ENCODE peak calls at places on chromosomes 1 and 21, in eight cellular contexts. One of them, this sample, is unnamed.

GRCh38 chr1:36964830-36965229 is 69.5 kb downstream of the GRIK3 start:
- DNase-seq in GM12878: no peak
- DNase-seq in endothelial cell of umbilical vein: no peak
- DNase-seq in Panc1: no peak
- DNase-seq in spleen: no peak
- DNase-seq in GM12892: no peak
- DNase-seq in K562: no peak
- DNase-seq in GM23338: no peak
- DNase-seq in this sample: no peak

GRCh38 chr1:177235350-177235749 is 64.6 kb downstream of the BRINP2 start:
- DNase-seq in spleen: no peak
- DNase-seq in endothelial cell of umbilical vein: no peak
- DNase-seq in GM12878: no peak
- DNase-seq in GM23338: no peak
- DNase-seq in GM12892: no peak
- DNase-seq in Panc1: no peak
- DNase-seq in K562: no peak
- DNase-seq in this sample: no peak

GRCh38 chr1:7384679-7385078 is 386.4 kb upstream of the VAMP3 start:
- DNase-seq in GM23338: no peak
- DNase-seq in Panc1: no peak
- DNase-seq in GM12892: no peak
- DNase-seq in K562: no peak
- DNase-seq in endothelial cell of umbilical vein: no peak
- DNase-seq in GM12878: no peak
- DNase-seq in spleen: peak
- DNase-seq in this sample: no peak

GRCh38 chr21:33157303-33157702 is 72.4 kb upstream of the IFNAR2 start:
- DNase-seq in GM12878: no peak
- DNase-seq in Panc1: no peak
- DNase-seq in GM23338: peak
- DNase-seq in endothelial cell of umbilical vein: no peak
- DNase-seq in spleen: no peak
- DNase-seq in K562: no peak
- DNase-seq in GM12892: no peak
- DNase-seq in this sample: no peak

GRCh38 chr1:221991221-221991620 is 249.3 kb upstream of the DUSP10 start:
- DNase-seq in spleen: no peak
- DNase-seq in K562: no peak
- DNase-seq in GM12892: no peak
- DNase-seq in endothelial cell of umbilical vein: no peak
- DNase-seq in Panc1: no peak
- DNase-seq in GM12878: no peak
- DNase-seq in GM23338: no peak
- DNase-seq in this sample: no peak

GRCh38 chr1:204624631-204625216 is 60.8 kb downstream of the LRRN2 start:
- DNase-seq in GM23338: peak
- DNase-seq in GM12892: no peak
- DNase-seq in K562: peak
- DNase-seq in endothelial cell of umbilical vein: no peak
- DNase-seq in GM12878: no peak
- DNase-seq in Panc1: no peak
- DNase-seq in spleen: no peak
- DNase-seq in this sample: no peak

GRCh38 chr1:88504601-88505000 is 179.5 kb upstream of the PKN2 start:
- DNase-seq in GM12878: no peak
- DNase-seq in Panc1: no peak
- DNase-seq in K562: no peak
- DNase-seq in spleen: no peak
- DNase-seq in GM23338: no peak
- DNase-seq in GM12892: no peak
- DNase-seq in endothelial cell of umbilical vein: no peak
- DNase-seq in this sample: no peak

GRCh38 chr1:232335261-232335660 is 294.7 kb downstream of the SIPA1L2 start:
- DNase-seq in GM23338: no peak
- DNase-seq in K562: no peak
- DNase-seq in Panc1: no peak
- DNase-seq in spleen: no peak
- DNase-seq in GM12878: no peak
- DNase-seq in GM12892: no peak
- DNase-seq in endothelial cell of umbilical vein: no peak
- DNase-seq in this sample: no peak

GRCh38 chr1:107499139-107499744 is 358.4 kb downstream of the NTNG1 start:
- DNase-seq in spleen: no peak
- DNase-seq in K562: no peak
- DNase-seq in GM12878: peak
- DNase-seq in Panc1: no peak
- DNase-seq in GM12892: no peak
- DNase-seq in GM23338: no peak
- DNase-seq in endothelial cell of umbilical vein: no peak
- DNase-seq in this sample: no peak

GRCh38 chr1:119626841-119627240 is 21.2 kb downstream of the ZNF697 start:
- DNase-seq in spleen: no peak
- DNase-seq in GM12878: no peak
- DNase-seq in GM23338: no peak
- DNase-seq in Panc1: no peak
- DNase-seq in K562: no peak
- DNase-seq in endothelial cell of umbilical vein: peak
- DNase-seq in GM12892: no peak
- DNase-seq in this sample: no peak

GRCh38 chr1:167440345-167440744 is 78.0 kb downstream of the CD247 start:
- DNase-seq in spleen: no peak
- DNase-seq in K562: no peak
- DNase-seq in GM12878: no peak
- DNase-seq in Panc1: no peak
- DNase-seq in GM12892: no peak
- DNase-seq in endothelial cell of umbilical vein: no peak
- DNase-seq in GM23338: no peak
- DNase-seq in this sample: no peak

GRCh38 chr1:161502641-161503393 is 2.4 kb upstream of the FCGR2A start:
- DNase-seq in spleen: no peak
- DNase-seq in K562: peak
- DNase-seq in endothelial cell of umbilical vein: no peak
- DNase-seq in GM12878: no peak
- DNase-seq in GM12892: no peak
- DNase-seq in GM23338: no peak
- DNase-seq in Panc1: no peak
- DNase-seq in this sample: no peak

GRCh38 chr1:1053682-1054081 is 20.4 kb downstream of the RNF223 start:
- DNase-seq in spleen: no peak
- DNase-seq in GM12878: no peak
- DNase-seq in Panc1: no peak
- DNase-seq in K562: no peak
- DNase-seq in GM12892: no peak
- DNase-seq in GM23338: no peak
- DNase-seq in endothelial cell of umbilical vein: no peak
- DNase-seq in this sample: no peak

GRCh38 chr1:173245892-173246291 is 38.8 kb upstream of the TNFSF4 start:
- DNase-seq in GM12878: no peak
- DNase-seq in K562: no peak
- DNase-seq in endothelial cell of umbilical vein: no peak
- DNase-seq in spleen: no peak
- DNase-seq in GM23338: no peak
- DNase-seq in GM12892: no peak
- DNase-seq in Panc1: no peak
- DNase-seq in this sample: no peak
- TF ChIP-seq POLR2AphosphoS5 in GM12878: no peak
- TF ChIP-seq POLR2AphosphoS5 in K562: no peak
- TF ChIP-seq POLR2AphosphoS5 in endothelial cell of umbilical vein: no peak
- TF ChIP-seq POLR2AphosphoS5 in spleen: no peak
- TF ChIP-seq POLR2AphosphoS5 in GM23338: no peak
- TF ChIP-seq POLR2AphosphoS5 in GM12892: no peak
- TF ChIP-seq POLR2AphosphoS5 in Panc1: no peak
- TF ChIP-seq POLR2AphosphoS5 in this sample: no peak

DNA sequence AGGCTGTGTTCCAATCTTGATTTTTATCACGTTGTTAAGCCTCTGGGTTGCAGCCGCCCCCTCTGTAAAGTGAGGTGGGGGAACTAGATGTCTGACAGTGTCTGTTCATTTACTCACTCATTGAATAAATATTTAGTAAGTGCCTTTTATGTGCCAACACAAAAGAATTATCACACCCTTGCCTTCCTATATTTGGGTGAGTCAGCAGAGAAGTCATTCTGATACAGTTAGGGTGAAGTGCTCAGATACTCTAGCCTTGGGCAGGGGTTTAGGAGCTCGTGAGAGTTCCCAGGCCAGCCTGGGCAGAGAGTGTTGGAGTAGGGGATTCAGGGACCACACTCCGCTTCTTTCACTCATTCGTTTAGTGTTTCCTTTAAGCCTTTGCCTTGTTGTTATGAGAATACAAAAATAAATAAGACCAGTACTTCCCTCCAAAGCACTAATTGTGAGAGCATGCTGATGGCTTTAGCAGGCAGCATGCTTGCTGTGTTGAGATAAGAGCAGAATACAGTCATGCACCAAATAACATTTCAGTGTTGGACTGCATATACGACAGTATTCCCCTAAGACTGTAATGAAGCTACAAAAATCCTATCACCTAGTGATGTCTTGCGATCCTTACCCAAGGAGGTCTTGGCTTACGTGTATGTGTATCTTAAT is 83.9 kb downstream of the DYRK1A start:
- DNase-seq in spleen: no peak
- DNase-seq in GM23338: no peak
- DNase-seq in Panc1: no peak
- DNase-seq in GM12892: no peak
- DNase-seq in GM12878: no peak
- DNase-seq in K562: peak
- DNase-seq in endothelial cell of umbilical vein: peak
- DNase-seq in this sample: no peak
- TF ChIP-seq POLR2AphosphoS5 in spleen: no peak
- TF ChIP-seq POLR2AphosphoS5 in GM23338: no peak
- TF ChIP-seq POLR2AphosphoS5 in Panc1: no peak
- TF ChIP-seq POLR2AphosphoS5 in GM12892: no peak
- TF ChIP-seq POLR2AphosphoS5 in GM12878: no peak
- TF ChIP-seq POLR2AphosphoS5 in K562: peak
- TF ChIP-seq POLR2AphosphoS5 in endothelial cell of umbilical vein: peak
- TF ChIP-seq POLR2AphosphoS5 in this sample: no peak

GRCh38 chr1:243287652-243288051 is 31.8 kb downstream of the SDCCAG8 start:
- DNase-seq in Panc1: no peak
- DNase-seq in spleen: no peak
- DNase-seq in GM12878: peak
- DNase-seq in GM12892: no peak
- DNase-seq in GM23338: no peak
- DNase-seq in endothelial cell of umbilical vein: peak
- DNase-seq in K562: no peak
- DNase-seq in this sample: peak
- TF ChIP-seq POLR2AphosphoS5 in Panc1: no peak
- TF ChIP-seq POLR2AphosphoS5 in spleen: no peak
- TF ChIP-seq POLR2AphosphoS5 in GM12878: no peak
- TF ChIP-seq POLR2AphosphoS5 in GM12892: no peak
- TF ChIP-seq POLR2AphosphoS5 in GM23338: no peak
- TF ChIP-seq POLR2AphosphoS5 in endothelial cell of umbilical vein: peak
- TF ChIP-seq POLR2AphosphoS5 in K562: no peak
- TF ChIP-seq POLR2AphosphoS5 in this sample: no peak

DNA sequence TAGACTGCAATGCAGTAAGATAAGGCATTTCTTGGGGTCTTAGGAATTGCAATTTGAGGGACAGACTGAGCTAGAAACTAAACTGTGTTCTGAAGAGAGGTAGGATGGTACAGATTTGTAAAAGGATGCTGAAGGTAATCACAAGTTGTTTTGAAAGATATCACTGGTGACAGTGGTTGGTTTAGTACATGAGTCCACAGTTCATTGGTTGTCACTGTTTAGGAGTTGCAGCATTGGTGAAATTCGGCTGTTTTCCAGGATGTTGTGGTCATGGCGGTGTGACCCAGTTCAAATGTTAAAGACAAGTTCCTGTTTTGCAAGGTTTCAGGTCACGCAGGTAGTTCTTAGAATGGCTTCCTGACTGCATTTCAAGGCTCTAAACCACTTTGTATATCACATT is 292.8 kb upstream of the B3GALT2 start:
- DNase-seq in endothelial cell of umbilical vein: no peak
- DNase-seq in GM23338: no peak
- DNase-seq in spleen: peak
- DNase-seq in GM12892: no peak
- DNase-seq in Panc1: no peak
- DNase-seq in K562: no peak
- DNase-seq in GM12878: peak
- DNase-seq in this sample: peak
- TF ChIP-seq POLR2AphosphoS5 in endothelial cell of umbilical vein: no peak
- TF ChIP-seq POLR2AphosphoS5 in GM23338: no peak
- TF ChIP-seq POLR2AphosphoS5 in spleen: no peak
- TF ChIP-seq POLR2AphosphoS5 in GM12892: no peak
- TF ChIP-seq POLR2AphosphoS5 in Panc1: no peak
- TF ChIP-seq POLR2AphosphoS5 in K562: no peak
- TF ChIP-seq POLR2AphosphoS5 in GM12878: no peak
- TF ChIP-seq POLR2AphosphoS5 in this sample: no peak

GRCh38 chr1:12477936-12478611 is 139.9 kb downstream of the DHRS3 start:
- DNase-seq in GM23338: peak
- DNase-seq in GM12878: no peak
- DNase-seq in GM12892: no peak
- DNase-seq in endothelial cell of umbilical vein: peak
- DNase-seq in spleen: peak
- DNase-seq in Panc1: peak
- DNase-seq in K562: peak
- DNase-seq in this sample: no peak
- TF ChIP-seq POLR2AphosphoS5 in GM23338: no peak
- TF ChIP-seq POLR2AphosphoS5 in GM12878: no peak
- TF ChIP-seq POLR2AphosphoS5 in GM12892: no peak
- TF ChIP-seq POLR2AphosphoS5 in endothelial cell of umbilical vein: peak
- TF ChIP-seq POLR2AphosphoS5 in spleen: peak
- TF ChIP-seq POLR2AphosphoS5 in Panc1: peak
- TF ChIP-seq POLR2AphosphoS5 in K562: peak
- TF ChIP-seq POLR2AphosphoS5 in this sample: no peak

GRCh38 chr1:14580986-14581385 is 17.5 kb upstream of the KAZN start:
- DNase-seq in GM12892: no peak
- DNase-seq in Panc1: no peak
- DNase-seq in endothelial cell of umbilical vein: no peak
- DNase-seq in K562: no peak
- DNase-seq in GM23338: no peak
- DNase-seq in spleen: no peak
- DNase-seq in GM12878: no peak
- DNase-seq in this sample: no peak
- TF ChIP-seq POLR2AphosphoS5 in GM12892: no peak
- TF ChIP-seq POLR2AphosphoS5 in Panc1: no peak
- TF ChIP-seq POLR2AphosphoS5 in endothelial cell of umbilical vein: no peak
- TF ChIP-seq POLR2AphosphoS5 in K562: no peak
- TF ChIP-seq POLR2AphosphoS5 in GM23338: no peak
- TF ChIP-seq POLR2AphosphoS5 in spleen: no peak
- TF ChIP-seq POLR2AphosphoS5 in GM12878: no peak
- TF ChIP-seq POLR2AphosphoS5 in this sample: no peak

GRCh38 chr1:182309631-182310351 is 81.8 kb downstream of the GLUL start:
- DNase-seq in K562: no peak
- DNase-seq in GM23338: no peak
- DNase-seq in spleen: no peak
- DNase-seq in GM12892: no peak
- DNase-seq in GM12878: no peak
- DNase-seq in Panc1: no peak
- DNase-seq in endothelial cell of umbilical vein: no peak
- DNase-seq in this sample: no peak

GRCh38 chr1:182317489-182318180 is 74.0 kb downstream of the GLUL start:
- DNase-seq in Panc1: no peak
- DNase-seq in GM12878: no peak
- DNase-seq in GM23338: no peak
- DNase-seq in endothelial cell of umbilical vein: no peak
- DNase-seq in K562: no peak
- DNase-seq in spleen: no peak
- DNase-seq in GM12892: no peak
- DNase-seq in this sample: no peak

DNA sequence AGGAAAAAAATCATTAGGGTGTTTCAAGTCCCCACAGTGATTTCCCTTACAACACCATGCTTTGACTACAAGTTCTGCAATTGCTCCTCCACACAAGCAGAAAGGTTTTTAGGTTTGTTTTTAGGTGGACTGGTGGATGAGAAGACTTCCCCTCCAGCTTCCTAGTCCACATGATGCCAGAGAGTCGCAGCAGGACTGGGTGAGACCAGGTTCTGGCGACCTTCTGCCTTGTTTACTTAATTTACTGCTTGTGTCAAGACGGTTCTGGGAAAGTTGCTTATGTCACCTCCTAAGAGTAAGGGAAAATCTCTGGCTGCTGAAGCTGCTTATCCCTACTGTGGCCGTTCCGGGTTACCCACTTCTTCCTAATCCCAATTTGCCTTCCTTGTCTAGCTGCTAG is 76.4 kb downstream of the GLUL start:
- DNase-seq in GM12878: no peak
- DNase-seq in endothelial cell of umbilical vein: no peak
- DNase-seq in GM23338: no peak
- DNase-seq in K562: peak
- DNase-seq in spleen: no peak
- DNase-seq in GM12892: no peak
- DNase-seq in Panc1: no peak
- DNase-seq in this sample: no peak
- TF ChIP-seq POLR2AphosphoS5 in GM12878: no peak
- TF ChIP-seq POLR2AphosphoS5 in endothelial cell of umbilical vein: no peak
- TF ChIP-seq POLR2AphosphoS5 in GM23338: no peak
- TF ChIP-seq POLR2AphosphoS5 in K562: no peak
- TF ChIP-seq POLR2AphosphoS5 in spleen: no peak
- TF ChIP-seq POLR2AphosphoS5 in GM12892: no peak
- TF ChIP-seq POLR2AphosphoS5 in Panc1: no peak
- TF ChIP-seq POLR2AphosphoS5 in this sample: no peak